ENCODE peak calls at places on chromosomes 1 and 21, in four cellular contexts. V, O, E and D are unnamed samples.

GRCh38 chr1:200314085-200314750 is 95.6 kb downstream of the ZNF281 start:
- DNase-seq in V (no peak), E (no peak), O (no peak), D (no peak)

GRCh38 chr1:224472806-224473205 is 38.2 kb upstream of the WDR26 start:
- DNase-seq in E (no peak), O (no peak), V (no peak), D (no peak)

GRCh38 chr1:153573351-153573750 is 7.7 kb upstream of the S100A2 start:
- DNase-seq in O (no peak), E (no peak), V (no peak), D (no peak)

GRCh38 chr1:9663257-9663656 is 11.7 kb downstream of the PIK3CD start:
- DNase-seq in V (no peak), O (no peak), E (no peak), D (no peak)

GRCh38 chr21:38596264-38597042 is 98.2 kb upstream of the ERG start:
- DNase-seq in E (no peak), O (no peak), V (no peak), D (no peak)

GRCh38 chr1:151852733-151853132 is 779 bp downstream of the THEM5 start:
- DNase-seq in E (no peak), O (no peak), V (no peak), D (no peak)

GRCh38 chr1:109776911-109777310 is 13.2 kb upstream of the EPS8L3 start:
- DNase-seq in E (peak; percentile 73), O (peak; percentile 79), V (peak; percentile 87), D (peak; percentile 79)

GRCh38 chr1:58397187-58397820 is 149.2 kb downstream of the OMA1 start:
- DNase-seq in E (peak; percentile 37), O (no peak), V (no peak), D (no peak)

GRCh38 chr1:40653851-40654537 is 11.5 kb downstream of the RIMS3 start:
- DNase-seq in E (no peak), V (no peak), O (no peak), D (no peak)

GRCh38 chr1:58206749-58207148 is 339.8 kb downstream of the OMA1 start:
- DNase-seq in V (no peak), O (no peak), E (no peak), D (no peak)

GRCh38 chr1:207962716-207963428 is 51.9 kb upstream of the CD34 start:
- DNase-seq in V (peak; percentile 67), E (no peak), O (peak; percentile 68), D (peak; percentile 9)

GRCh38 chr1:218294531-218294930 is 9.4 kb downstream of the RRP15 start:
- DNase-seq in O (no peak), V (no peak), E (no peak), D (no peak)

GRCh38 chr1:93629101-93630059 is 52.3 kb downstream of the BCAR3 start:
- DNase-seq in V (peak; percentile 30), E (no peak), O (peak; percentile 49), D (no peak)

GRCh38 chr1:109828756-109829505 is 65.2 kb upstream of the EPS8L3 start:
- DNase-seq in O (no peak), E (no peak), V (no peak), D (no peak)

GRCh38 chr1:84089470-84090261 is 54.4 kb upstream of the PRKACB start:
- DNase-seq in E (peak; percentile 65), V (no peak), O (no peak), D (no peak)

GRCh38 chr1:54331091-54331772 is 75.0 kb downstream of the SSBP3 start:
- DNase-seq in V (no peak), E (no peak), O (no peak), D (no peak)

GRCh38 chr21:28979092-28979491 is 13.6 kb downstream of the LTN1 start:
- DNase-seq in V (no peak), E (no peak), O (no peak), D (no peak)

GRCh38 chr1:10299174-10299573 is 88.8 kb downstream of the KIF1B start:
- DNase-seq in O (no peak), E (no peak), V (no peak), D (no peak)

GRCh38 chr21:42806489-42807140 is 72.7 kb downstream of the WDR4 start:
- DNase-seq in V (no peak), E (no peak), O (no peak), D (no peak)

GRCh38 chr1:17195731-17196130 is 9.2 kb upstream of the PADI1 start:
- DNase-seq in E (no peak), O (no peak), V (no peak), D (no peak)

GRCh38 chr1:28200234-28200873 is 23.9 kb upstream of the PTAFR start:
- DNase-seq in E (no peak), O (no peak), V (no peak), D (no peak)

GRCh38 chr1:115949156-115949555 is 27.2 kb upstream of the SLC22A15 start:
- DNase-seq in E (peak; percentile 51), O (no peak), V (no peak), D (no peak)

GRCh38 chr1:20662110-20662475 is 924 bp upstream of the DDOST start:
- DNase-seq in V (no peak), O (no peak), E (no peak), D (no peak)

GRCh38 chr1:55542901-55543504 is 327.8 kb upstream of the USP24 start:
- DNase-seq in E (no peak), O (no peak), V (no peak), D (no peak)

GRCh38 chr21:32868631-32869454 is 97.3 kb upstream of the PAXBP1 start:
- DNase-seq in V (no peak), O (no peak), E (no peak), D (no peak)

GRCh38 chr1:201537028-201537427 is 1.9 kb upstream of the NAV1 start:
- DNase-seq in O (no peak), E (no peak), V (no peak), D (no peak)
- H3K27ac ChIP-seq in O (peak overlapping the region; percentile 90), E (no peak overlapping the region), V (peak overlapping the region; percentile 86), D (no peak overlapping the region)

GRCh38 chr1:231421616-231421970 is 494 bp downstream of the EGLN1 start:
- DNase-seq in V (peak; percentile 45), E (no peak), O (peak; percentile 46), D (no peak)

GRCh38 chr1:231424950-231425805 is 3.1 kb upstream of the EGLN1 start:
- DNase-seq in E (no peak), V (no peak), O (peak; percentile 34), D (no peak)

GRCh38 chr1:231422798-231423309 is 767 bp upstream of the EGLN1 start:
- DNase-seq in E (no peak), O (no peak), V (no peak), D (no peak)

GRCh38 chr1:231421971-231422797 is at the start of gene EGLN1:
- DNase-seq in V (peak; percentile 89), E (peak; percentile 70), O (peak; percentile 91), D (no peak)

GRCh38 chr1:231423648-231424047 is 1.6 kb upstream of the EGLN1 start:
- DNase-seq in E (peak; percentile 15), O (no peak), V (no peak), D (no peak)
- H3K27ac ChIP-seq in E (no peak overlapping the region), O (peak overlapping the region; percentile 99), V (peak overlapping the region; percentile 100), D (no peak overlapping the region)

GRCh38 chr1:64398937-64399336 is 71.0 kb upstream of the CACHD1 start:
- DNase-seq in V (no peak), O (no peak), E (no peak), D (no peak)

GRCh38 chr1:64401285-64401684 is 68.6 kb upstream of the CACHD1 start:
- DNase-seq in O (no peak), V (no peak), E (no peak), D (no peak)

GRCh38 chr1:64393790-64394189 is 76.1 kb upstream of the CACHD1 start:
- DNase-seq in O (no peak), V (no peak), E (no peak), D (no peak)

GRCh38 chr1:64392109-64392508 is 77.8 kb upstream of the CACHD1 start:
- DNase-seq in O (no peak), E (no peak), V (no peak), D (no peak)

DNA sequence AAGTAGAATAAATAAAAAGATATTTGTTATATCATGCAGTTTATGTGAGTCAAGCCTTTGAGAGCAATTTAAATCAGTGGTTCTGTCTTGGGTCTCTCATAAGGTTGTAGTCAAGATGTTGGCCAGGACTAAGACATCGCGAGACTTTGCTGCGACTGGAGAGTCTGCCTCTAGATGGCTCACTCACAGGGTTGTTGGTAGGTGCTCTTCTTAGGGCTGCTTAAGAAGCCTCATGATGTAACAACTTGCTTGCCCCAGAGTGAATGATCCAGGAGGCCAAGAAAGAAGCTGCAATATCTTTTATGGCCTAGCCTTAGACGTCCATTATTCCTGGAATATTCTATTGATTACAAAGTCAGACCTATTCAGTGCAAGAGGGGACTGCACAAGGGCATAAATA is 73.1 kb upstream of the CACHD1 start:
- DNase-seq in O (no peak), E (no peak), V (no peak), D (peak; percentile 41)
- H3K27ac ChIP-seq in O (no peak overlapping the region), E (no peak overlapping the region), V (no peak overlapping the region), D (no peak overlapping the region)

GRCh38 chr1:8122160-8122476 is 96.0 kb upstream of the ERRFI1 start:
- DNase-seq in E (no peak), V (no peak), O (no peak), D (no peak)
- H3K27ac ChIP-seq in E (no peak overlapping the region), V (peak overlapping the region; percentile 76), O (peak overlapping the region; percentile 86), D (no peak overlapping the region)

GRCh38 chr1:61469365-61469764 is 255.6 kb downstream of the TM2D1 start:
- DNase-seq in O (no peak), E (no peak), V (no peak), D (no peak)
- H3K27ac ChIP-seq in O (no peak overlapping the region), E (no peak overlapping the region), V (no peak overlapping the region), D (no peak overlapping the region)